ENCODE peak calls at places on chromosomes 3 and 15, in seven cellular contexts. One of them, this sample, is unnamed.
A peak's percentile ranks its signal among the peaks of the same experiment; 100 is the strongest.

GRCh38 chr15:25850154-25851111 is 12.7 kb downstream of the ATP10A start:
- DNase-seq in nephron progenitor cell: peak; percentile 55
- DNase-seq in kidney: peak; percentile 92
- DNase-seq in fibroblast of pulmonary artery: peak; percentile 58
- DNase-seq in AG09309: no peak
- DNase-seq in neural crest cell: no peak
- DNase-seq in lower lobe of right lung: peak; percentile 88
- DNase-seq in this sample: peak; percentile 85

GRCh38 chr3:113166719-113167492 is 44.5 kb upstream of the BOC start:
- DNase-seq in AG09309: peak; percentile 52
- DNase-seq in nephron progenitor cell: peak; percentile 53
- DNase-seq in neural crest cell: no peak
- DNase-seq in kidney: peak; percentile 76
- DNase-seq in fibroblast of pulmonary artery: peak; percentile 53
- DNase-seq in lower lobe of right lung: no peak
- DNase-seq in this sample: peak; percentile 79

GRCh38 chr3:157175678-157176077 is 15.7 kb upstream of the CCNL1 start:
- DNase-seq in nephron progenitor cell: peak; percentile 37
- DNase-seq in kidney: peak; percentile 78
- DNase-seq in fibroblast of pulmonary artery: no peak
- DNase-seq in AG09309: no peak
- DNase-seq in neural crest cell: no peak
- DNase-seq in lower lobe of right lung: peak; percentile 71
- DNase-seq in this sample: no peak

GRCh38 chr3:32510075-32510724 is 7.5 kb upstream of the CMTM6 start:
- DNase-seq in AG09309: no peak
- DNase-seq in fibroblast of pulmonary artery: peak; percentile 81
- DNase-seq in kidney: no peak
- DNase-seq in lower lobe of right lung: no peak
- DNase-seq in nephron progenitor cell: peak; percentile 61
- DNase-seq in neural crest cell: peak; percentile 58
- DNase-seq in this sample: peak; percentile 71

GRCh38 chr3:106485202-106485601 is 616.4 kb upstream of the CBLB start:
- DNase-seq in AG09309: no peak
- DNase-seq in nephron progenitor cell: no peak
- DNase-seq in kidney: no peak
- DNase-seq in fibroblast of pulmonary artery: no peak
- DNase-seq in lower lobe of right lung: no peak
- DNase-seq in neural crest cell: no peak
- DNase-seq in this sample: peak; percentile 17

GRCh38 chr3:127213381-127213918 is 20.5 kb downstream of the PRR23E start:
- DNase-seq in fibroblast of pulmonary artery: no peak
- DNase-seq in neural crest cell: no peak
- DNase-seq in AG09309: no peak
- DNase-seq in nephron progenitor cell: no peak
- DNase-seq in lower lobe of right lung: no peak
- DNase-seq in kidney: no peak
- DNase-seq in this sample: no peak

GRCh38 chr3:42751609-42752008 is 21.4 kb downstream of the CCDC13 start:
- DNase-seq in neural crest cell: no peak
- DNase-seq in kidney: no peak
- DNase-seq in fibroblast of pulmonary artery: peak; percentile 19
- DNase-seq in AG09309: no peak
- DNase-seq in nephron progenitor cell: no peak
- DNase-seq in lower lobe of right lung: no peak
- DNase-seq in this sample: no peak

GRCh38 chr3:141231101-141231922 is at the start of gene PXYLP1:
- DNase-seq in lower lobe of right lung: peak; percentile 96
- DNase-seq in nephron progenitor cell: peak; percentile 96
- DNase-seq in fibroblast of pulmonary artery: peak; percentile 89
- DNase-seq in neural crest cell: peak; percentile 92
- DNase-seq in AG09309: peak; percentile 49
- DNase-seq in kidney: peak; percentile 98
- DNase-seq in this sample: peak; percentile 86

GRCh38 chr3:54660599-54661210 is 267.2 kb downstream of the LRTM1 start:
- DNase-seq in fibroblast of pulmonary artery: peak; percentile 62
- DNase-seq in AG09309: peak; percentile 4
- DNase-seq in lower lobe of right lung: no peak
- DNase-seq in neural crest cell: no peak
- DNase-seq in nephron progenitor cell: no peak
- DNase-seq in kidney: no peak
- DNase-seq in this sample: peak; percentile 33

GRCh38 chr15:48962662-48963523 is 826 bp downstream of the SHC4 start:
- DNase-seq in nephron progenitor cell: peak; percentile 55
- DNase-seq in lower lobe of right lung: no peak
- DNase-seq in AG09309: no peak
- DNase-seq in neural crest cell: peak; percentile 35
- DNase-seq in kidney: peak; percentile 76
- DNase-seq in fibroblast of pulmonary artery: peak; percentile 59
- DNase-seq in this sample: peak; percentile 45

GRCh38 chr15:57522148-57522547 is 69.6 kb upstream of the MYZAP start:
- DNase-seq in neural crest cell: no peak
- DNase-seq in kidney: peak; percentile 86
- DNase-seq in AG09309: no peak
- DNase-seq in nephron progenitor cell: no peak
- DNase-seq in lower lobe of right lung: no peak
- DNase-seq in fibroblast of pulmonary artery: no peak
- DNase-seq in this sample: no peak

GRCh38 chr3:151639096-151639740 is 94.5 kb upstream of the AADACL2 start:
- DNase-seq in kidney: no peak
- DNase-seq in neural crest cell: no peak
- DNase-seq in lower lobe of right lung: no peak
- DNase-seq in fibroblast of pulmonary artery: peak; percentile 17
- DNase-seq in AG09309: no peak
- DNase-seq in nephron progenitor cell: no peak
- DNase-seq in this sample: peak; percentile 28

GRCh38 chr3:16871915-16872842 is 12.6 kb upstream of the PLCL2 start:
- DNase-seq in AG09309: no peak
- DNase-seq in lower lobe of right lung: no peak
- DNase-seq in neural crest cell: no peak
- DNase-seq in fibroblast of pulmonary artery: peak; percentile 68
- DNase-seq in kidney: no peak
- DNase-seq in nephron progenitor cell: no peak
- DNase-seq in this sample: no peak
- TF ChIP-seq CTCF in AG09309: no peak
- TF ChIP-seq CTCF in lower lobe of right lung: no peak
- TF ChIP-seq CTCF in neural crest cell: no peak
- TF ChIP-seq CTCF in fibroblast of pulmonary artery: peak; percentile 9
- TF ChIP-seq CTCF in kidney: no peak
- TF ChIP-seq CTCF in nephron progenitor cell: no peak
- TF ChIP-seq CTCF in this sample: no peak

DNA sequence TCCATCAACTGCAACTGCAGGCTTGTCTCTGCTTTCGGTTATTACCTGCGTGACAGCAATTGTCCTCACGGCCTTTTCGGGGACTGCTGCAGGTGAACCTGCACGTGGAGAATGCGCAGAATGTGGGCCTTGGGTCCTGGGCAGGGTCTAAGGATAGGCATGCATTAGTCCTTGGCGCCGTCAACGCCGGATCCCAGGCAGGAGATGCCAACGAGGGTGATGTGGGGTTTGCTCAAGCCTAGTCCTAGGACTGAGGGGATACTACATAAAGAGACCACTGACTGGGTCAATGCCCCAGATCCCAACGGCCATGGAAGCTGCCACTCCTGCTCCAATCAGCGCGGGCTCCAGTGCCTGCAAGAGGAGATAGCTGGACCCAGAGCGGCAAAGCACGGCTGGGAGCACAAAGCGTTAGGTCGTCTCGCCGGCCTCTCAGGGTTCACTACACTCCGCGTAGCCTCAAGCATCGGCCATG is 448 bp upstream of the RBM15B start:
- DNase-seq in kidney: no peak
- DNase-seq in AG09309: no peak
- DNase-seq in lower lobe of right lung: no peak
- DNase-seq in neural crest cell: no peak
- DNase-seq in fibroblast of pulmonary artery: no peak
- DNase-seq in nephron progenitor cell: peak; percentile 24
- DNase-seq in this sample: no peak
- TF ChIP-seq CTCF in kidney: no peak
- TF ChIP-seq CTCF in AG09309: no peak
- TF ChIP-seq CTCF in lower lobe of right lung: no peak
- TF ChIP-seq CTCF in neural crest cell: no peak
- TF ChIP-seq CTCF in fibroblast of pulmonary artery: no peak
- TF ChIP-seq CTCF in nephron progenitor cell: peak; percentile 76
- TF ChIP-seq CTCF in this sample: peak; percentile 76

GRCh38 chr3:155411500-155412223 is 118.2 kb upstream of the STRIT1 start:
- DNase-seq in AG09309: no peak
- DNase-seq in nephron progenitor cell: no peak
- DNase-seq in neural crest cell: no peak
- DNase-seq in fibroblast of pulmonary artery: no peak
- DNase-seq in lower lobe of right lung: no peak
- DNase-seq in kidney: no peak
- DNase-seq in this sample: no peak
- TF ChIP-seq CTCF in AG09309: no peak
- TF ChIP-seq CTCF in nephron progenitor cell: no peak
- TF ChIP-seq CTCF in neural crest cell: peak; percentile 13
- TF ChIP-seq CTCF in fibroblast of pulmonary artery: no peak
- TF ChIP-seq CTCF in lower lobe of right lung: no peak
- TF ChIP-seq CTCF in kidney: no peak
- TF ChIP-seq CTCF in this sample: no peak

DNA sequence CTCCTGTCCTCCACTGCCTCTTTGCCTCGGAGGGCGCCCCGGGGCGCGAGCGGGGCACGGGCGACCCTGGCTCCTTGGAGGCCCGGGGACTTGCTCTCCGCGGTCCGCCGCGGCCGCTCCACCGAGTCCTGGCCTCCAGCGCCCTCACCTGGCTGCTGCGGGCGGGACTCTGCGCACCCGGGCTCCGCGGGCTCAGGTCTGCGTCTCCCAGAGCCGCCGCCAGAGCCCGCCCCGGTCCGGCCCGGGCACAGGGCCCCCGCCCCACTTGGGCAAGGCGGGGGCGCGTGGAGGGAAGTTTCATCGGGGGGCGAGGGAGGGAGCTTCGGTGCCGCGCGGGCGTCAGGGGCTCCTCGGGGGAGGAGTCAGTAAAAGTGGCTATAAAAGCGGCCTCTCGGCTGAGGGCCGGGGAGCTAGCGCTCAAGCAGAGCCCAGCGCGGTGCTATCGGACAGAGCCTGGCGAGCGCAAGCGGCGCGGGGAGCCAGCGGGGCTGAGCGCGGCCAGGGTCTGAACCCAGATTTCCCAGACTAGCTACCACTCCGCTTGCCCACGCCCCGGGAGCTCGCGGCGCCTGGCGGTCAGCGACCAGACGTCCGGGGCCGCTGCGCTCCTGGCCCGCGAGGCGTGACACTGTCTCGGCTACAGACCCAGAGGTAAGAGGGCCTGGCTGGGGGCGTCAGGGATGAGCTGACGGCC is at the start of gene CEMIP:
- DNase-seq in kidney: peak; percentile 90
- DNase-seq in neural crest cell: peak; percentile 83
- DNase-seq in AG09309: peak; percentile 71
- DNase-seq in lower lobe of right lung: peak; percentile 80
- DNase-seq in fibroblast of pulmonary artery: peak; percentile 79
- DNase-seq in nephron progenitor cell: peak; percentile 89
- DNase-seq in this sample: peak; percentile 88
- TF ChIP-seq CTCF in kidney: peak; percentile 79
- TF ChIP-seq CTCF in neural crest cell: peak; percentile 85
- TF ChIP-seq CTCF in AG09309: peak; percentile 70
- TF ChIP-seq CTCF in lower lobe of right lung: peak; percentile 80
- TF ChIP-seq CTCF in fibroblast of pulmonary artery: peak; percentile 43
- TF ChIP-seq CTCF in nephron progenitor cell: peak; percentile 61
- TF ChIP-seq CTCF in this sample: peak; percentile 48

DNA sequence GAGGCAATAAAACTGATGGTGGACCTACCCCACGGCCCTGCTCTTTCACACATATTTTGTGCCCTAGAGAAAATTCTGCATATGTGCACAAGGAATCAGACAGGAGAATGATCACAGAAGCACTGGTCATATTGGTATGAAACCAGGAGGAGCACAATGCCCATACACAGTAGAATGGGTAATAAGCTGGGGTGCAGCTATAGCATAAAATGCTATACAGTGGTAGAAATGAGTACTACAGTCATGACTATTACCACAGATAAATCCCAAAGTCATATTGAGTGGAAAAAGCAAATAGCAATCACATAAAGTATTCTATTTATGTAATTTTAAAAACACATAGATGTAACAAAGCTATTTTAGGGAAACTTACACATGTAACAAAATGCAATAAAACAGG is 175.9 kb upstream of the SLC24A5 start:
- DNase-seq in AG09309: no peak
- DNase-seq in neural crest cell: no peak
- DNase-seq in fibroblast of pulmonary artery: no peak
- DNase-seq in kidney: no peak
- DNase-seq in nephron progenitor cell: no peak
- DNase-seq in lower lobe of right lung: no peak
- DNase-seq in this sample: no peak
- TF ChIP-seq CTCF in AG09309: no peak
- TF ChIP-seq CTCF in neural crest cell: peak; percentile 23
- TF ChIP-seq CTCF in fibroblast of pulmonary artery: no peak
- TF ChIP-seq CTCF in kidney: no peak
- TF ChIP-seq CTCF in nephron progenitor cell: no peak
- TF ChIP-seq CTCF in lower lobe of right lung: no peak
- TF ChIP-seq CTCF in this sample: no peak

GRCh38 chr15:37485056-37485455 is 384.7 kb upstream of the MEIS2 start:
- DNase-seq in AG09309: no peak
- DNase-seq in lower lobe of right lung: no peak
- DNase-seq in fibroblast of pulmonary artery: no peak
- DNase-seq in kidney: no peak
- DNase-seq in nephron progenitor cell: no peak
- DNase-seq in neural crest cell: no peak
- DNase-seq in this sample: no peak

GRCh38 chr15:37480482-37480881 is 380.1 kb upstream of the MEIS2 start:
- DNase-seq in lower lobe of right lung: no peak
- DNase-seq in kidney: no peak
- DNase-seq in nephron progenitor cell: no peak
- DNase-seq in fibroblast of pulmonary artery: no peak
- DNase-seq in neural crest cell: no peak
- DNase-seq in AG09309: no peak
- DNase-seq in this sample: no peak

GRCh38 chr15:37481126-37481525 is 380.8 kb upstream of the MEIS2 start:
- DNase-seq in kidney: no peak
- DNase-seq in nephron progenitor cell: no peak
- DNase-seq in lower lobe of right lung: no peak
- DNase-seq in AG09309: no peak
- DNase-seq in neural crest cell: no peak
- DNase-seq in fibroblast of pulmonary artery: no peak
- DNase-seq in this sample: no peak

GRCh38 chr15:37483779-37484178 is 383.4 kb upstream of the MEIS2 start:
- DNase-seq in AG09309: no peak
- DNase-seq in neural crest cell: no peak
- DNase-seq in nephron progenitor cell: no peak
- DNase-seq in fibroblast of pulmonary artery: no peak
- DNase-seq in lower lobe of right lung: no peak
- DNase-seq in kidney: no peak
- DNase-seq in this sample: no peak
- TF ChIP-seq CTCF in AG09309: no peak
- TF ChIP-seq CTCF in neural crest cell: no peak
- TF ChIP-seq CTCF in nephron progenitor cell: no peak
- TF ChIP-seq CTCF in fibroblast of pulmonary artery: no peak
- TF ChIP-seq CTCF in lower lobe of right lung: no peak
- TF ChIP-seq CTCF in kidney: no peak
- TF ChIP-seq CTCF in this sample: no peak

DNA sequence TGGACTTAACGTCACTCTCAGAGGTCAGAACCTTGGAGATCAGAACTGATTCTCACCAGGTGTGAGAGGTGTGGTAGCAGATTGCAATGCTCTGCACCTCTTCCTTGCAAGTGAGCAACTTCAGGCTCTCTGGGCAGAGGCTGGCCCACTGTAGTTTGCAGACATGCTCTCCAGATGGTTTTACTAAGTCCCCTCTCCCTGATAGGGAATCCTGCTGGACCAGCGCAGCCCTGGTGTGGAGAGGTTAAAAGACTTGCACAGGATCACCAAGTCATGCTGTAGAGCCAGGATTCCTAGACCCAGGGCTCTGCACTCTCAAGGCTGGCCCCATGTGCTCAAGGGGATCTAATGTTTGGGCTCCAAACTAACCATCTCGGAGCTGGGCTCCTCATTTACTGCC is 62.2 kb downstream of the RPL39L start:
- DNase-seq in lower lobe of right lung: no peak
- DNase-seq in AG09309: no peak
- DNase-seq in nephron progenitor cell: no peak
- DNase-seq in kidney: no peak
- DNase-seq in fibroblast of pulmonary artery: no peak
- DNase-seq in neural crest cell: no peak
- DNase-seq in this sample: no peak
- TF ChIP-seq CTCF in lower lobe of right lung: no peak
- TF ChIP-seq CTCF in AG09309: no peak
- TF ChIP-seq CTCF in nephron progenitor cell: no peak
- TF ChIP-seq CTCF in kidney: no peak
- TF ChIP-seq CTCF in fibroblast of pulmonary artery: no peak
- TF ChIP-seq CTCF in neural crest cell: no peak
- TF ChIP-seq CTCF in this sample: no peak

This sample was measured in AG10803.